ENCODE peak calls at places on chromosomes 3 and 15, in seven cellular contexts. N, E, V, S, L, C and R are unnamed samples.

GRCh38 chr3:99928758-99929408 is 111.2 kb downstream of the CMSS1 start:
- DNase-seq in E (no peak), S (no peak), L (no peak), C (no peak), V (no peak), N (no peak), R (no peak)

GRCh38 chr3:127446756-127447155 is 143.8 kb downstream of the TPRA1 start:
- DNase-seq in N (no peak), V (no peak), L (no peak), S (no peak), E (no peak), C (peak), R (no peak)

GRCh38 chr3:10332481-10333358 is 11.8 kb upstream of the SEC13 start:
- DNase-seq in L (no peak), E (no peak), V (no peak), C (no peak), S (no peak), N (no peak), R (no peak)

GRCh38 chr3:168671091-168671490 is 575.4 kb upstream of the GOLIM4 start:
- DNase-seq in C (no peak), N (no peak), L (no peak), E (no peak), V (no peak), S (no peak), R (no peak)

GRCh38 chr3:156429125-156429524 is 125.8 kb downstream of the SSR3 start:
- DNase-seq in N (no peak), S (no peak), L (no peak), E (no peak), C (no peak), V (no peak), R (no peak)

GRCh38 chr3:186775999-186776398 is 7.4 kb upstream of the EIF4A2 start:
- DNase-seq in E (no peak), N (no peak), C (no peak), V (no peak), L (no peak), S (no peak), R (no peak)

GRCh38 chr15:47326506-47326905 is 390.8 kb upstream of the SEMA6D start:
- DNase-seq in C (no peak), E (no peak), N (peak), S (no peak), L (no peak), V (no peak), R (no peak)

GRCh38 chr15:42087926-42088800 is 6.2 kb downstream of the PLA2G4D start:
- DNase-seq in L (no peak), C (no peak), E (no peak), V (no peak), S (no peak), N (no peak), R (no peak)

GRCh38 chr3:105752791-105753415 is 115.9 kb downstream of the CBLB start:
- DNase-seq in V (peak), C (no peak), N (peak), L (peak), S (no peak), E (peak), R (no peak)

GRCh38 chr3:63202529-63202928 is 75.6 kb upstream of the SYNPR start:
- DNase-seq in L (no peak), C (no peak), N (no peak), S (no peak), V (no peak), E (no peak), R (no peak)

GRCh38 chr3:30293621-30294240 is 312.7 kb upstream of the TGFBR2 start:
- DNase-seq in E (no peak), C (no peak), S (no peak), L (no peak), V (no peak), N (no peak), R (no peak)

GRCh38 chr3:144055604-144056003 is 84.0 kb downstream of the DIPK2A start:
- DNase-seq in E (peak), N (peak), V (no peak), S (no peak), L (no peak), C (no peak), R (no peak)

GRCh38 chr15:78836333-78836732 is 25.1 kb upstream of the ADAMTS7 start:
- DNase-seq in N (no peak), L (no peak), S (no peak), E (no peak), C (no peak), V (no peak), R (no peak)